ENCODE peak calls at places on chromosomes 7 and 10, in four cellular contexts. L, G, I and K are unnamed samples.

GRCh38 chr10:116594525-116595035 is 3.8 kb downstream of the PNLIPRP1 start:
- DNase-seq in L (no peak), G (no peak), I (no peak), K (no peak)

GRCh38 chr7:30068117-30068516 is 39.9 kb downstream of the PLEKHA8 start:
- DNase-seq in I (no peak), L (no peak), G (no peak), K (no peak)

GRCh38 chr7:83201355-83201754 is 38.7 kb upstream of the PCLO start:
- DNase-seq in L (no peak), G (no peak), I (no peak), K (no peak)

GRCh38 chr10:12644380-12645144 is 295.2 kb downstream of the CAMK1D start:
- DNase-seq in I (no peak), G (no peak), L (no peak), K (no peak)

GRCh38 chr10:71812016-71812912 is 38.8 kb downstream of the PSAP start:
- DNase-seq in L (peak; percentile 80), G (peak; percentile 52), I (peak; percentile 84), K (peak; percentile 51)

GRCh38 chr10:78335691-78336401 is 302.2 kb downstream of the RPS24 start:
- DNase-seq in I (no peak), G (no peak), L (no peak), K (no peak)

GRCh38 chr7:102080003-102080361 is 206.7 kb upstream of the SH2B2 start:
- DNase-seq in G (no peak), L (no peak), I (no peak), K (no peak)

GRCh38 chr7:114823290-114823689 is 98.6 kb upstream of the MDFIC start:
- DNase-seq in L (no peak), I (no peak), G (no peak), K (no peak)

GRCh38 chr10:81863771-81864170 is 11.2 kb upstream of the NRG3 start:
- DNase-seq in L (no peak), G (no peak), I (no peak), K (no peak)

GRCh38 chr7:46003896-46004875 is 83.1 kb upstream of the IGFBP3 start:
- DNase-seq in G (no peak), L (no peak), I (no peak), K (no peak)

GRCh38 chr10:71975087-71975890 is 11.1 kb downstream of the CHST3 start:
- DNase-seq in I (peak; percentile 58), G (no peak), L (peak; percentile 77), K (no peak)

GRCh38 chr7:2761131-2761624 is 73.2 kb downstream of the AMZ1 start:
- DNase-seq in I (no peak), L (no peak), G (no peak), K (no peak)

GRCh38 chr7:158134824-158135223 is 452.8 kb downstream of the PTPRN2 start:
- DNase-seq in G (no peak), L (no peak), I (no peak), K (no peak)

GRCh38 chr7:140074780-140075179 is 12.0 kb upstream of the PARP12 start:
- DNase-seq in G (no peak), L (no peak), I (no peak), K (no peak)

GRCh38 chr7:73567140-73567539 is 9.7 kb upstream of the BCL7B start:
- DNase-seq in I (no peak), G (no peak), L (peak; percentile 17), K (no peak)

GRCh38 chr7:73570977-73571376 is 7.4 kb downstream of the TBL2 start:
- DNase-seq in I (no peak), L (peak; percentile 34), G (no peak), K (no peak)

GRCh38 chr7:73570521-73570920 is 7.9 kb downstream of the TBL2 start:
- DNase-seq in G (no peak), L (peak; percentile 43), I (no peak), K (no peak)

GRCh38 chr7:73567701-73568685 is 10.4 kb downstream of the TBL2 start:
- DNase-seq in L (no peak), I (no peak), G (no peak), K (no peak)

DNA sequence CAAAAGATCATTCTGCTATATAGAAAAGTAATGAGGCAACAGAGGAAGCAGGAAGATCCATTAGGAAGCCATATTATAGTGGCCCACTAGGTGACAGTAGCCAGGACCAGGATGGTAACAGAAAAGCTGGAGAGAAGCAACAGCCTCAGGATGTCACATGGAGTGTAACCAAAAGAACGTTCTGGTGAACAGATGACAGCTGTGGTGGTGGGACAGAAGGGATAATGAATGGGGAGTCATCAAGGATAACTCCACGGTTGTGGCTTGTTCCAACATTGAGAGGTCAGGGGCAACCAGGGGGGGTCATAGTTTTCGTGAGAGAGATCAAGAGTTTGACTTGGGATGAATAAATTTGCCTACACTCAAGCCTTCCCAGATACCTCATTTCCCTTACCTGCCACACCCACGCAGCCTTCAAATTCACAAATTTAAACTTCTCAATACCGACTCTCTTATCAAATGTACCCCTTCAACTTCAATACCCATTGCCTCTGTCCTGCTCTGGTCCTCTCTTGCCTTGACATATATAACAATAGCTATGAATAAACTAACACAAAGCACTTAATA is 9.3 kb downstream of the TBL2 start:
- DNase-seq in L (no peak), G (no peak), I (no peak), K (no peak)
- TF ChIP-seq CTCF in L (no peak), G (no peak), I (no peak), K (no peak)

DNA sequence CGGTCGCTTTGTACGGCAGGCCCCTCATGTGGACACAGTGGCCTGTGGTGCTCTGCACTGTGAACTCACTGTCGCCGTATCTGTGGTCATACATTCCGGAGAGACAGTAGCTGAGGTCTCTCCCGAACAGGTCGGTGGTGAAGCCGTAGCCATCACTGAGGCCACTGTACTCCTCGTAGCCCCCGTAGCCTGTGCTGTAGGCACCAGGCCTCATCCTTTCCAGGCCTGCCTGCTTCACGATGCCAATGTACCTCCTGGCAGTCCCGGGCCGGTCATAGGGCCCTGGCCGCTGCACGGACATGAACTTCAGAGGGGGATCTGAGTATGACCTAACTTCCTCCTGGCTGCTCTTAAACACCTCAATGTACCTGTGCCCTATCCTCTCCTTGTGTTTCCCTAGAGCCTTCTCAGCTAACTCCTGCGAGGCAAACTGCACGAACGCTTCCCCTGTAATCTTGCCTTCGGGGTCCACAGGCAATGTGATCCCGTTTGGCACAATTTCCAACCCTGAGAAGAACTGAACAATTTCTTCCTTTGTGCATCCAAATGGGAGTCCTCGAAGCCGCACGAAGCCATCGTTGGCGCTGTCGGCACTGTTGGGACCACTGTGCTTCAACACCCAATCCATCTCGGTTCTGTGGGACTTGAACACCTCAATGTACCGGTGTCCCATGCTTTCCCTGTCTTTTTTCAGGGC is 15.7 kb downstream of the FXYD4 start:
- DNase-seq in L (peak; percentile 32), I (no peak), G (no peak), K (no peak)
- TF ChIP-seq CTCF in L (no peak), I (no peak), G (no peak), K (no peak)

GRCh38 chr10:101617102-101617823 is 29.1 kb downstream of the DPCD start:
- DNase-seq in L (no peak), I (no peak), G (no peak), K (no peak)
- TF ChIP-seq CTCF in L (no peak), I (no peak), G (no peak), K (peak; percentile 23)

DNA sequence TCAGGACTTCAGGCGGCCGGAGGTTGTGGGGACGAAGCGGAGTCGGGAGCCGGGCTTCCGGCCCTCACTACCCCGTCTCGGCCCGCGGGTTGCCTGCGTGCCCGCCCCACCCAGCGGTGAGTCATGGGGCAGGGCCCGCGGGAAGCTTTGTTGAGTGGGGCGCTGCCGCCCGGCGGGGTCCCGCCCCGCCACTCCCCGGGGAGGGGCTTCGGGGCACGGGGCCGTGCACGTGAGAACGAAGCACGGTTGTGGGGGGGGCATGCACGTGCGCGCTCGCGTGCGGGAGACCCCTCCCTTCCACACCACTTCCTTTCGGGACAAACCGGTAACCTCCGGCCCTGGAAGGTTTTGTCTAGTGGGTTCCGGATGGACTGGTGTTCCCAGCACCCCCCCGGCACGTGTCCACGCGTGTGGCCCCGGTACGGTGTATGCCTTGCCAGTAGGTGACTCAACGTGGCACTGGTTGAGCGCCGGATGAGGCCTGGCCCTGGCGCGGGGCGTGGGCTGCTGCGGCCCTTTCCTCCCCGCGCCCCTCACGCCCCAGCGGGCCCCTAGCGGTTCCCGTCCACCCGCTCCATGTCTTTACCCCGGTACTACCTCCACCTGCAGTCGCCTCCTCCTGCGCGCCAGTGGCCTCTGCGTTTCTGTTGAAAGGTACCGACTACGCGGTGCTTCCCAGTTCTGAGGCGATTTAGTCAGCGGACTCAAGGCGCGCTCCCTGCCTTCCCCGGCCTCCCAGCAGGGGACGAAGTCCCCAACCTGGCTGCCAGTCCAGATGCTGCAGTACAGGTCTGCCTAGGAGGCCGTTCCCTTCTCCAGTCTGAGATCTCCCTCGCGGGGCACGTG is 3.1 kb downstream of the ADIRF start:
- DNase-seq in L (peak; percentile 95), G (peak; percentile 61), I (peak; percentile 96), K (no peak)
- TF ChIP-seq CTCF in L (no peak), G (peak; percentile 36), I (no peak), K (no peak)

GRCh38 chr10:46325021-46325420 is 38.2 kb downstream of the ANTXRL start:
- DNase-seq in I (no peak), G (no peak), L (no peak), K (no peak)
- TF ChIP-seq CTCF in I (peak; percentile 43), G (peak; percentile 18), L (no peak), K (no peak)

DNA sequence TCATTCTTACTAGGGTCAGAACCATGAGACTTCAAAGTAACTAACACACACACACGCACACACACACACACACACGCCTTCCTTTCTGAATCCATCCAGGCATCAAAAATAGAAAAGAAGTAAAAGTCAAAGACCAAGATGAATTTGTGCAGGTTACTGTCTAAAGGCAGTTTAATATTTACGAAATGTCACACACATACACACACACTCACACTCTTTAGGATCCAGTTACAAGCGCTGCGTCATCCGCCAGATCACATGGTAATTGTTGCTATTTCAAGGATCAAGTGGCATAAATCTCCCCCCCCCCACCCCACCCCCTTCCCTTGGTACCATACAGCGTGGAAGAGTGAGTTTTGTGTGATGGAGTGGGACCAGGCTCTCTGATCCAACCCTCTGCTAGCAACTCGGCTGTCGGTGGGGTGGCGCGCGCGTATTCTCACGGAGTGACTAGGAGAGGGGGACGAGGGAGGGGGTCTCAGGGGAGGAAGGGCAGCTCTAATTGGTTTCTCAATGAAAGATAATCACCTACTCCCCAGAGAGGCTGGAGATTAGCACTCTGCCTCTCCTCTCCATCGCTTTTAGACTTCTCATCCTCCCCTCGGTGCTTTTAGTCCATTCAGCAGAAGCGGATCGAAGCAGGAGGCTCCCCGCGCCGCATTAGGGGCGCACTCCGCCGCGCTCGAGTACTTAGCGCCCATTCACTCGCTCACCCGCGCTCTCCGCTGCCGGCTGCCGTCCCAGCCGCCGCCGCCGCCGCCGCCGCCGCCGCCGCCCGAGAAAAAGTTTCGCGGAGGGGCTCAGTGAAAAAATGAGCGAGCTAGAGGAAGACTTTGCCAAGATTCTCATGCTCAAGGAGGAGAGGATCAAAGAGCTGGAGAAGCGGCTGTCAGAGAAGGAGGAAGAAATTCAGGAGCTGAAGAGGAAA is 83.5 kb upstream of the PRKG1 start:
- DNase-seq in L (peak; percentile 57), I (peak; percentile 36), G (peak; percentile 17), K (no peak)
- TF ChIP-seq CTCF in L (no peak), I (no peak), G (no peak), K (no peak)

GRCh38 chr7:23072043-23072442 is 33.5 kb upstream of the KLHL7 start:
- DNase-seq in I (no peak), G (no peak), L (no peak), K (no peak)
- TF ChIP-seq CTCF in I (no peak), G (no peak), L (no peak), K (no peak)